ENCODE peak calls at places on chromosomes 11 and 22, in nine cellular contexts. C is GM23338; I is CD8-positive, alpha-beta T cell; W is colonic mucosa; R is cardiac muscle cell; K is kidney; Q is naive thymus-derived CD4-positive, alpha-beta T cell; N is iPS DF 6.9; E is body of pancreas. S is an unnamed sample.

GRCh38 chr22:50576070-50576469 is 2.2 kb downstream of the CPT1B start:
- DNase-seq in C (peak; percentile 78), I (no peak), W (no peak), R (peak; percentile 68), K (no peak), Q (no peak), N (no peak), E (peak; percentile 28), S (no peak)

GRCh38 chr11:74579577-74580270 is 12.7 kb upstream of the POLD3 start:
- DNase-seq in C (no peak), I (no peak), W (no peak), R (no peak), K (no peak), Q (no peak), N (no peak), E (no peak), S (no peak)

GRCh38 chr22:32469799-32470212 is 4.8 kb upstream of the FBXO7 start:
- DNase-seq in C (no peak), I (no peak), W (no peak), R (peak; percentile 50), K (no peak), Q (no peak), N (no peak), E (peak; percentile 22), S (no peak)

GRCh38 chr11:117663826-117664225 is 133.2 kb downstream of the DSCAML1 start:
- DNase-seq in C (peak; percentile 39), I (no peak), W (no peak), R (no peak), K (no peak), Q (no peak), N (no peak), E (no peak), S (no peak)

GRCh38 chr11:7532395-7532794 is 18.6 kb downstream of the PPFIBP2 start:
- DNase-seq in C (no peak), I (no peak), W (no peak), R (no peak), K (no peak), Q (no peak), N (no peak), E (no peak), S (no peak)

GRCh38 chr22:19879996-19880785 is 25.5 kb upstream of the GNB1L start:
- DNase-seq in C (no peak), I (peak; percentile 2), W (no peak), R (no peak), K (peak; percentile 67), Q (no peak), N (no peak), E (no peak), S (peak; percentile 58)

GRCh38 chr11:63867511-63867910 is 28.6 kb downstream of the MARK2 start:
- DNase-seq in C (no peak), I (no peak), W (no peak), R (no peak), K (peak; percentile 29), Q (no peak), N (no peak), E (no peak), S (no peak)

GRCh38 chr11:57638005-57638760 is 11.5 kb downstream of the YPEL4 start:
- DNase-seq in C (peak; percentile 99), I (no peak), W (no peak), R (peak; percentile 89), K (peak; percentile 91), Q (no peak), N (no peak), E (peak; percentile 64), S (peak; percentile 80)

GRCh38 chr11:131759140-131759539 is 388.7 kb downstream of the NTM start:
- DNase-seq in C (no peak), I (no peak), W (no peak), R (no peak), K (no peak), Q (no peak), N (no peak), E (no peak), S (no peak)

GRCh38 chr11:1017269-1018005 is 19.1 kb downstream of the MUC6 start:
- DNase-seq in C (no peak), I (no peak), W (no peak), R (no peak), K (no peak), Q (no peak), N (no peak), E (no peak), S (no peak)

GRCh38 chr11:9716275-9717039 is 52.6 kb downstream of the SWAP70 start:
- DNase-seq in C (no peak), I (no peak), W (no peak), R (peak; percentile 86), K (no peak), Q (no peak), N (no peak), E (peak; percentile 39), S (no peak)

GRCh38 chr11:128354476-128354875 is 232.9 kb downstream of the ETS1 start:
- DNase-seq in C (no peak), I (no peak), W (no peak), R (peak; percentile 53), K (no peak), Q (no peak), N (no peak), E (no peak), S (no peak)

GRCh38 chr11:125433454-125434121 is 62.5 kb downstream of the FEZ1 start:
- DNase-seq in C (peak; percentile 89), I (no peak), W (no peak), R (peak; percentile 67), K (no peak), Q (no peak), N (peak; percentile 75), E (peak; percentile 37), S (no peak)

GRCh38 chr11:75142714-75143419 is 8.0 kb upstream of the SLCO2B1 start:
- DNase-seq in C (peak; percentile 54), I (peak; percentile 69), W (peak; percentile 76), R (peak; percentile 95), K (peak; percentile 92), Q (peak; percentile 32), N (peak; percentile 9), E (peak; percentile 77), S (peak; percentile 83)

GRCh38 chr11:47388697-47389576 is 10.6 kb upstream of the SPI1 start:
- DNase-seq in C (no peak), I (no peak), W (no peak), R (no peak), K (no peak), Q (no peak), N (no peak), E (no peak), S (peak; percentile 45)
- H3K4me1 ChIP-seq in C (no peaks in the 10 kb centered on the region), I (peaks cover 42% of the 10 kb centered on the region), W (no peaks in the 10 kb centered on the region), R (peaks cover 15% of the 10 kb centered on the region), K (no peaks in the 10 kb centered on the region), Q (peaks cover 20% of the 10 kb centered on the region), N (no peaks in the 10 kb centered on the region), E (no peaks in the 10 kb centered on the region), S (peaks cover 14% of the 10 kb centered on the region)

DNA sequence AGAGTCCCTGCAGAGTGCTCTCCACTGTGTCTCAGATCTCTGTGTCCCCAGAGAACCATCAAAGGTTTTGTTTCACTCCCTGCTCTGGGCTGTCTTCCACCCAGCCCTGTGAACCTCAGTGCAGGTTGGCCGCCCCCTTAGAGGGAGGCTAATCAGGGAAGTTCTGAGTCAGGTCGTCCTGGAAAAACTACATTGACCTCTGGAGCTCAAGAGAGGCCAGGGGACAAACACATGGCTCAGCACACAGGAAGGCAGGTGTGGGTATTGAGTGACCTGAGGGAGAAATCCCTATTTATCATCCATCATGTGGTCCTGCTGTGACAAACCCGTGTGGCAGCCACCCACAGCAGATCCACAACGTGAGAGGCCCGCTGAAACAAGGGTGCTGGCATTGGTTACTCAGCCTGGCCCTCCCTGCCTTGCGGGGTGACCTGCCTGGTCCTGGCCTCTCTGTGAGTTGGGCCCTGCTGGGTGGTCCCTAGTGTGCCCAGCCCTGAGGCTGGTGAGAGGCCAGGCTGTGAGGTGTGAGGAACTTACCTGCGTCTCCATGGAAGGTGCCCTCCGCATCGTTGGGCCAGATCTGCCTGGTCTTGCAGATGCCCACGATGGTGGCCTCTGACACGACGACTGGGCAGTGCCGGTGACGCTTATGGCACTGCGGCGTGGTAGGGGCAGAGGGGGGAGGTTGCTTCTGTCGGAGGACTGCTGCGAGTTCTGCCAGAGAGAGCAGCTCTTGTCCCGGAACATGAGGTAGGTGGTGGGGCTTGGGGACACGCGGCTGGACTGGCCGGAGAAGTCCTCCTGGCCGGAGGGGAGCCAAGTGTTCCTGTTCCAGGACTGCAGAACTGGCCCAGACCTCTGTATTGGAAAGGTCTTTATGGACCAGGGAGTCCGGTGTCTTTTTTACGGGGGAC is 671 bp upstream of the BCR start:
- DNase-seq in C (peak; percentile 28), I (no peak), W (peak; percentile 32), R (peak; percentile 18), K (peak; percentile 85), Q (no peak), N (no peak), E (peak; percentile 40), S (no peak)
- H3K4me1 ChIP-seq in C (peaks cover 33% of the 10 kb centered on the region), I (peaks cover 50% of the 10 kb centered on the region), W (peaks cover 23% of the 10 kb centered on the region), R (peaks cover 21% of the 10 kb centered on the region), K (peaks cover 28% of the 10 kb centered on the region), Q (peaks cover 30% of the 10 kb centered on the region), N (peaks cover 1% of the 10 kb centered on the region), E (peaks cover 53% of the 10 kb centered on the region), S (peaks cover 45% of the 10 kb centered on the region)

GRCh38 chr22:26889794-26890193 is 232.4 kb downstream of the MIAT start:
- DNase-seq in C (no peak), I (no peak), W (no peak), R (no peak), K (no peak), Q (no peak), N (no peak), E (no peak), S (no peak)

GRCh38 chr22:26892401-26893033 is 235.1 kb downstream of the MIAT start:
- DNase-seq in C (no peak), I (no peak), W (no peak), R (no peak), K (no peak), Q (no peak), N (no peak), E (peak; percentile 58), S (peak; percentile 76)

GRCh38 chr22:26890870-26891269 is 233.5 kb downstream of the MIAT start:
- DNase-seq in C (peak; percentile 29), I (no peak), W (no peak), R (no peak), K (no peak), Q (no peak), N (no peak), E (no peak), S (no peak)

GRCh38 chr22:26893034-26893710 is 235.8 kb downstream of the MIAT start:
- DNase-seq in C (peak; percentile 19), I (no peak), W (no peak), R (no peak), K (no peak), Q (no peak), N (no peak), E (no peak), S (no peak)

DNA sequence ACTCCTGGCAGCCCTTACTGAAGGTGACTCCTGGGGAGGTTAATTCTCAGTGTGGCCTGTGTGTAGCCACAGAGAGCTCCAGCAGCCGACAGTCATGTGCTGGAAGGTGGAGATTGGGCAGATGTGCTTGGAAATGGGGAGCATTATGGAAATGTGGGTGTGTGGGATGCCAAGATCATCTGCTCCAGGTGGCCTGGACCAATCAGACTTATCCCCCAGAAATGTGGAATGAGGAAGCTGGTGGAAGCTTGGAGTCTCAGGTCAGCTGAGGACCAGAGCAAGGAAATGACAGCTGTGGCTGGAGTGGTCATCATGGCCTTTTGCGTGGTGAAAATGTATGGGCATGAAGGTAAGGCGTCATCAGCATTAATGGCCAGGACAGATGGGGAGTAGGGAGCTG is 234.0 kb downstream of the MIAT start:
- DNase-seq in C (no peak), I (no peak), W (no peak), R (no peak), K (no peak), Q (no peak), N (no peak), E (no peak), S (no peak)
- H3K4me1 ChIP-seq in C (peaks cover 36% of the 10 kb centered on the region), I (no peaks in the 10 kb centered on the region), W (no peaks in the 10 kb centered on the region), R (peaks cover 21% of the 10 kb centered on the region), K (no peaks in the 10 kb centered on the region), Q (no peaks in the 10 kb centered on the region), N (no peaks in the 10 kb centered on the region), E (peaks cover 25% of the 10 kb centered on the region), S (no peaks in the 10 kb centered on the region)

GRCh38 chr11:93740802-93741093 is 547 bp downstream of the TAF1D start:
- DNase-seq in C (peak; percentile 63), I (peak; percentile 60), W (peak; percentile 66), R (peak; percentile 79), K (peak; percentile 85), Q (peak; percentile 43), N (no peak), E (peak; percentile 65), S (peak; percentile 81)
- H3K4me1 ChIP-seq in C (peaks cover 22% of the 10 kb centered on the region), I (peaks cover 52% of the 10 kb centered on the region), W (peaks cover 21% of the 10 kb centered on the region), R (peaks cover 20% of the 10 kb centered on the region), K (peaks cover 20% of the 10 kb centered on the region), Q (peaks cover 28% of the 10 kb centered on the region), N (no peaks in the 10 kb centered on the region), E (peaks cover 79% of the 10 kb centered on the region), S (peaks cover 46% of the 10 kb centered on the region)